ENCODE peak calls at places on chromosome 2, in seven cellular contexts. N is T follicular helper cell; Z is OCI-M1; H is C1 segment of cervical spinal cord; V is lower leg skin; P is breast epithelium; C is stimulated activated CD4-positive, alpha-beta T cell treated with anti-CD3 and anti-CD28 coated beads, TNF-alpha, amount 100 ng/mL, for 4 hours. D is an unnamed sample.

GRCh38 chr2:173715483-173715882 is 249.7 kb downstream of the SP3 start:
- DNase-seq in N (no peak), Z (no peak), H (no peak), V (no peak), P (no peak), C (no peak), D (no peak)

GRCh38 chr2:158509928-158510797 is 53.4 kb downstream of the PKP4 start:
- DNase-seq in N (no peak), Z (peak; percentile 25), H (no peak), V (no peak), P (no peak), C (no peak), D (no peak)

GRCh38 chr2:63764630-63765029 is 77.1 kb upstream of the UGP2 start:
- DNase-seq in N (no peak), Z (no peak), H (no peak), V (no peak), P (no peak), C (no peak), D (no peak)

GRCh38 chr2:171798156-171798815 is 95.8 kb downstream of the SLC25A12 start:
- DNase-seq in N (no peak), Z (peak; percentile 60), H (no peak), V (no peak), P (no peak), C (no peak), D (no peak)

GRCh38 chr2:205858781-205859478 is 176.6 kb downstream of the NRP2 start:
- DNase-seq in N (no peak), Z (no peak), H (no peak), V (peak; percentile 85), P (no peak), C (no peak), D (no peak)

GRCh38 chr2:142582317-142582716 is 295.1 kb upstream of the KYNU start:
- DNase-seq in N (no peak), Z (peak; percentile 21), H (no peak), V (no peak), P (no peak), C (no peak), D (no peak)

GRCh38 chr2:70385966-70386595 is 84.2 kb upstream of the FAM136A start:
- DNase-seq in N (no peak), Z (no peak), H (no peak), V (no peak), P (no peak), C (no peak), D (no peak)

GRCh38 chr2:84776011-84776410 is 104.9 kb downstream of the TRABD2A start:
- DNase-seq in N (no peak), Z (no peak), H (no peak), V (no peak), P (no peak), C (no peak), D (no peak)

GRCh38 chr2:237351046-237351445 is 62.9 kb downstream of the COL6A3 start:
- DNase-seq in N (no peak), Z (no peak), H (no peak), V (no peak), P (no peak), C (no peak), D (no peak)

GRCh38 chr2:224973112-224974016 is 68.9 kb downstream of the DOCK10 start:
- DNase-seq in N (no peak), Z (no peak), H (no peak), V (no peak), P (no peak), C (peak; percentile 9), D (no peak)

GRCh38 chr2:240960309-240960962 is 38.0 kb upstream of the SNED1 start:
- DNase-seq in N (no peak), Z (no peak), H (no peak), V (peak; percentile 85), P (peak; percentile 54), C (no peak), D (peak; percentile 11)

GRCh38 chr2:209960676-209961630 is 41.5 kb upstream of the RPE start:
- DNase-seq in N (no peak), Z (peak; percentile 77), H (no peak), V (no peak), P (no peak), C (peak; percentile 5), D (peak; percentile 91)

GRCh38 chr2:96537734-96538486 is 1.4 kb downstream of the ARID5A start:
- DNase-seq in N (peak; percentile 67), Z (no peak), H (no peak), V (no peak), P (no peak), C (no peak), D (no peak)

GRCh38 chr2:231929961-231930600 is 3.9 kb upstream of the NPPC start:
- DNase-seq in N (no peak), Z (peak; percentile 41), H (no peak), V (peak; percentile 39), P (peak; percentile 15), C (no peak), D (no peak)

GRCh38 chr2:143193121-143193520 is 63.9 kb downstream of the ARHGAP15 start:
- DNase-seq in N (no peak), Z (no peak), H (no peak), V (no peak), P (no peak), C (no peak), D (no peak)

GRCh38 chr2:232219496-232219870 is 159.1 kb upstream of the ALPP start:
- DNase-seq in N (no peak), Z (peak; percentile 2), H (no peak), V (no peak), P (no peak), C (no peak), D (no peak)

GRCh38 chr2:54579061-54579681 is 123.0 kb downstream of the SPTBN1 start:
- DNase-seq in N (no peak), Z (no peak), H (no peak), V (no peak), P (no peak), C (no peak), D (no peak)